ENCODE peak calls at places on chromosomes 11 and 22, in eight cellular contexts. K is upper lobe of right lung, M is esophagus muscularis mucosa, W is tibial artery, B is right lobe of liver, Y is transverse colon, D is OCI-LY7, Z is cardiac muscle cell. A is an unnamed sample.

GRCh38 chr11:44260081-44260480 is 49.9 kb downstream of the ALX4 start:
- DNase-seq in Z (no peak), B (no peak), D (no peak), M (no peak), Y (no peak), W (no peak), K (no peak), A (no peak)

GRCh38 chr22:29382575-29383328 is 5.6 kb downstream of the AP1B1 start:
- DNase-seq in Z (no peak), W (no peak), K (no peak), M (no peak), D (no peak), B (no peak), Y (peak; percentile 67), A (no peak)

GRCh38 chr11:120660024-120660565 is 148.5 kb downstream of the GRIK4 start:
- DNase-seq in M (no peak), B (peak; percentile 43), W (no peak), Y (peak; percentile 41), Z (peak; percentile 38), K (no peak), D (peak; percentile 82), A (no peak)

GRCh38 chr11:7471071-7471470 is 14.2 kb upstream of the OLFML1 start:
- DNase-seq in Z (no peak), D (no peak), B (no peak), M (no peak), W (no peak), Y (no peak), K (no peak), A (no peak)

GRCh38 chr11:128052912-128053641 is 534.3 kb downstream of the ETS1 start:
- DNase-seq in D (no peak), Y (no peak), Z (peak; percentile 60), M (no peak), K (no peak), B (no peak), W (no peak), A (no peak)

GRCh38 chr11:86047275-86047991 is 21.5 kb downstream of the PICALM start:
- DNase-seq in Z (peak; percentile 66), D (no peak), K (no peak), W (no peak), Y (no peak), B (no peak), M (no peak), A (no peak)

GRCh38 chr11:66766681-66767080 is 37.7 kb upstream of the SPTBN2 start:
- DNase-seq in Y (no peak), B (no peak), M (no peak), Z (no peak), W (no peak), K (no peak), D (no peak), A (no peak)

GRCh38 chr11:72575533-72576170 is 98.6 kb downstream of the PDE2A start:
- DNase-seq in D (no peak), W (peak; percentile 9), K (no peak), Y (no peak), B (no peak), Z (no peak), M (no peak), A (peak; percentile 62)

GRCh38 chr11:79174045-79175008 is 266.5 kb downstream of the TENM4 start:
- DNase-seq in M (no peak), W (no peak), B (no peak), Z (no peak), D (no peak), K (no peak), Y (no peak), A (no peak)

GRCh38 chr11:79168530-79169110 is 272.2 kb downstream of the TENM4 start:
- DNase-seq in W (no peak), K (no peak), D (no peak), Z (no peak), Y (no peak), M (peak; percentile 68), B (no peak), A (no peak)

GRCh38 chr11:79173615-79174014 is 267.2 kb downstream of the TENM4 start:
- DNase-seq in M (no peak), W (peak; percentile 36), D (no peak), B (no peak), Z (peak; percentile 50), Y (no peak), K (no peak), A (no peak)

GRCh38 chr11:79167510-79168188 is 273.2 kb downstream of the TENM4 start:
- DNase-seq in M (peak; percentile 82), Y (no peak), W (no peak), B (no peak), D (no peak), Z (no peak), K (no peak), A (no peak)

DNA sequence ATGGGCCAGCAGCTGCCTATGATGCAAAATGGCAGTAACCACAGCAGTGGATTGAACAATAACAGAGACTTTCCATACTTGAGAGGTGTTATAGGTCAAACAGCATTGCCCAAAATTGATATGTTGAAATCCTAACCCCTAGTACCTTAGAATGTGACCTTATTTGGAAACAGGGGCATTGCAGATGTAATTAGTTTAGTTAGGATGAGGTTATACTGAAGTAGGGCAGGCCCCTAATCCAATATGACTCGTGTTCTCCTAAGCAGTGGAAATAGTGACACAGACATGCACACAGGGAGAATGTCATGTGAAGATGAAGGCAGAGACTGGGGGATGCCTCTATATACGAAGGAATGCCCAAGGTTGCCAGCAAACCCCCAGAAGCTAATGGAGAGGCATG is 270.5 kb downstream of the TENM4 start:
- DNase-seq in W (no peak), Y (no peak), B (no peak), Z (no peak), K (no peak), D (no peak), M (no peak), A (no peak)
- H3K4me3 ChIP-seq in W (no peak overlapping the region), Y (no peak overlapping the region), B (no peak overlapping the region), Z (no peak overlapping the region), K (no peak overlapping the region), D (no peak overlapping the region), M (no peak overlapping the region), A (no peak overlapping the region)

DNA sequence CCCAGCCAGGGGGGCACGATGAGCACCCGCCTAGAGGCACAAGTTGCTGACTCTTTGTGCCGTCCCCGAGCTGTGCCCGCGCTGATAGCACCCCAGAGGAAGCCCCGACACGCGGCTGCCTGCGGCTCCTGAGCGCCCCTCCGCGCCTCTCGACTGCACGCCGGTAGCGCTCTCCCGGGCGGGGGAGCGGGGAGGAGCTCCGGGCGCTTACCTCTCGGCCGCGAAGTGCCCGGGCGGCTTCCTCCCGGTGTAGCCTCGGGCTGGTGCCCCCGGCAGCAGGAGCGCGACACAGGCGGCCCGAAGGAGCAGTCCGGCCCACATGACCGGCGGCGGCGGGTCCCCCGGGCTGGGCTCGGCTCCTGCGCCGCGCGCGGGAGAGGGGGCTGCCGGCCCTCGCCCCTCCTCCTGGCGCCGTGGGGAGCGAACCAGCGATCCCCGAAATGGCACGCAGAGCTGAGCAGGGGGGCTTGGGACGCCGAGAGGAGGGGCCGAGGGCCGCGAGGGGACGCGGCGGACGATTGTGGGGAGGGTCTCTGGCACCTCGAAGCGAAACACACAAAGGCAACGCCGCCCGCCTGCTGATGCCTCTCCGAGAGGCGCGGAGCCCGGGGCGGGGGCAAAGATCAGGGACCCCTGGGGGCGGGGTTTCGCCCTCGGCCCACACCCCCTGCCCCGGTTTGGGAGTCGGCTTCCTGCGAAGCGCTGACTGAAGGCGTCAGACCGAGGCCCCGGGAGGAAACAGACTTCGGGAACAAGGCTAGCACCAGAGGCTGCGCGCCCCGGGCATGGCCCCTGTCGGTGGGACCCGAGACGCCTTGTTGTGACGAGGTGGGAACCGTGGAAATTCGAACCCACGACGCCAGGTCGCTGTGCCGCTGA is at the start of gene VWCE:
- DNase-seq in W (peak; percentile 40), B (peak; percentile 73), Y (peak; percentile 38), Z (peak; percentile 64), D (peak; percentile 89), K (peak; percentile 84), M (no peak), A (peak; percentile 76)
- TF ChIP-seq CTCF in W (no peak), B (peak; percentile 50), Y (no peak), Z (peak; percentile 43), D (peak; percentile 62), K (peak; percentile 30), M (no peak), A (no peak)

GRCh38 chr22:36244522-36245391 is 5.4 kb upstream of the APOL2 start:
- DNase-seq in W (peak; percentile 67), B (no peak), D (no peak), Z (peak; percentile 91), Y (no peak), K (no peak), M (no peak), A (peak; percentile 74)

GRCh38 chr22:36249160-36249559 is 3.8 kb upstream of the APOL1 start:
- DNase-seq in W (no peak), Z (no peak), Y (no peak), D (peak; percentile 11), M (no peak), B (no peak), K (no peak), A (no peak)

GRCh38 chr22:36246718-36247117 is 6.2 kb upstream of the APOL1 start:
- DNase-seq in W (no peak), K (no peak), Y (no peak), M (no peak), D (no peak), Z (no peak), B (no peak), A (no peak)

GRCh38 chr22:36243996-36244395 is 4.7 kb upstream of the APOL2 start:
- DNase-seq in K (no peak), Z (no peak), Y (no peak), B (no peak), M (no peak), D (no peak), W (no peak), A (peak; percentile 67)

DNA sequence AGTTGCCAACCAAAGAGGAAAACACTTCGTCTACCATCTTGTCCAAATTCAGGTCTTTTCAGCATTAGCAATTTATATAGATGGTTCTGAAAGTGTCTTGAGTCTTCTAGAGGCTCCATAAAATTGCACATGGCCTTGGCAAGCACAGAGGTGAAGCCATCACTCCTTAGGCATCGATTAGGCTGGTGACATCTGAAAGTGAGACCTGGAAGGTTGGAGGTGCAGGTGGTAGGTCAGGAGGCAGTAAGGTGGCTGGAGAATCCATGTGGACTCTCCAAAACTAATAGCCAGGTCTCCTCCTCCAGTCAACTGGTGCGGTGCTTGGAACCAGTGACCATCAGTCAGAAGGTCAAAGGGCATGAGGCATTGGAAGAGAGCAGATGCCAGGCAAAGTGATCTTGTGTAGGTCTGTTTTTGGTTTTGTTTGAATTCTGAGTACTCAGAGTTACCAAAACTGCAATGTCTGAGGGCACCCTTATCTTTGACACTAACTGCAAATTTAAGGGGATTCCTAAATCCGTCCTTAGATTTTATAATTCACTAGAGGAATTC is 6.6 kb upstream of the APOL2 start:
- DNase-seq in K (no peak), W (no peak), Y (no peak), B (no peak), D (no peak), Z (no peak), M (no peak), A (no peak)
- H3K27ac ChIP-seq in K (no peak overlapping the region), W (peak overlapping the region; percentile 60), Y (no peak overlapping the region), B (no peak overlapping the region), D (no peak overlapping the region), Z (no peak overlapping the region), M (no peak overlapping the region), A (no peak overlapping the region)

GRCh38 chr22:45977551-45978274 is 751 bp upstream of the WNT7B start:
- DNase-seq in M (no peak), D (no peak), B (no peak), Y (no peak), W (no peak), Z (peak; percentile 18), K (no peak), A (no peak)

GRCh38 chr22:45977003-45977395 is at the start of gene WNT7B:
- DNase-seq in Z (no peak), B (no peak), W (no peak), K (peak; percentile 88), M (no peak), D (no peak), Y (no peak), A (no peak)

GRCh38 chr22:45976351-45977002 is 485 bp downstream of the WNT7B start:
- DNase-seq in B (no peak), Y (no peak), K (peak; percentile 73), W (no peak), Z (no peak), M (no peak), D (no peak), A (no peak)

GRCh38 chr22:45974498-45974897 is 2.5 kb downstream of the WNT7B start:
- DNase-seq in Z (no peak), M (no peak), B (no peak), Y (no peak), K (no peak), W (no peak), D (no peak), A (no peak)

GRCh38 chr22:45975266-45976161 is 1.4 kb downstream of the WNT7B start:
- DNase-seq in Z (no peak), W (no peak), D (no peak), M (no peak), Y (no peak), K (no peak), B (no peak), A (no peak)
- H3K4me3 ChIP-seq in Z (no peak overlapping the region), W (no peak overlapping the region), D (no peak overlapping the region), M (no peak overlapping the region), Y (no peak overlapping the region), K (peak overlapping the region; percentile 28), B (no peak overlapping the region), A (peak overlapping the region; percentile 61)